ENCODE peak calls at places on chromosomes 11 and 22, in four cellular contexts. One of them, this sample, is unnamed.

GRCh38 chr11:2115308-2115707 is 23.9 kb downstream of the IGF2 start:
- DNase-seq in CD4-positive, alpha-beta T cell: no peak
- DNase-seq in glutamatergic neuron: no peak
- DNase-seq in endodermal cell: no peak
- DNase-seq in this sample: no peak

GRCh38 chr22:49632199-49633009 is 195.3 kb downstream of the BRD1 start:
- DNase-seq in endodermal cell: peak
- DNase-seq in glutamatergic neuron: no peak
- DNase-seq in CD4-positive, alpha-beta T cell: no peak
- DNase-seq in this sample: peak

GRCh38 chr11:68215524-68216170 is 2.6 kb upstream of the KMT5B start:
- DNase-seq in glutamatergic neuron: no peak
- DNase-seq in endodermal cell: no peak
- DNase-seq in CD4-positive, alpha-beta T cell: no peak
- DNase-seq in this sample: no peak

GRCh38 chr22:49299821-49300231 is 527.8 kb downstream of the BRD1 start:
- DNase-seq in glutamatergic neuron: no peak
- DNase-seq in CD4-positive, alpha-beta T cell: no peak
- DNase-seq in endodermal cell: peak
- DNase-seq in this sample: no peak

GRCh38 chr11:97751405-97751804 is 1269.3 kb upstream of the CNTN5 start:
- DNase-seq in endodermal cell: no peak
- DNase-seq in glutamatergic neuron: no peak
- DNase-seq in CD4-positive, alpha-beta T cell: no peak
- DNase-seq in this sample: no peak

GRCh38 chr11:69437001-69437875 is 44.2 kb upstream of the LINC01488 start:
- DNase-seq in CD4-positive, alpha-beta T cell: no peak
- DNase-seq in endodermal cell: peak
- DNase-seq in glutamatergic neuron: no peak
- DNase-seq in this sample: no peak

GRCh38 chr11:117818036-117818858 is 6.3 kb downstream of the FXYD2 start:
- DNase-seq in CD4-positive, alpha-beta T cell: no peak
- DNase-seq in glutamatergic neuron: no peak
- DNase-seq in endodermal cell: no peak
- DNase-seq in this sample: peak

GRCh38 chr22:23159287-23159622 is 14.0 kb downstream of the RAB36 start:
- DNase-seq in glutamatergic neuron: no peak
- DNase-seq in CD4-positive, alpha-beta T cell: no peak
- DNase-seq in endodermal cell: no peak
- DNase-seq in this sample: no peak

GRCh38 chr11:72224587-72225410 is at the start of gene INPPL1:
- DNase-seq in glutamatergic neuron: peak
- DNase-seq in endodermal cell: peak
- DNase-seq in CD4-positive, alpha-beta T cell: no peak
- DNase-seq in this sample: peak

GRCh38 chr22:50576070-50576469 is 2.2 kb downstream of the CPT1B start:
- DNase-seq in CD4-positive, alpha-beta T cell: no peak
- DNase-seq in glutamatergic neuron: peak
- DNase-seq in endodermal cell: peak
- DNase-seq in this sample: no peak

GRCh38 chr11:26834601-26835000 is 112.7 kb upstream of the SLC5A12 start:
- DNase-seq in endodermal cell: no peak
- DNase-seq in CD4-positive, alpha-beta T cell: no peak
- DNase-seq in glutamatergic neuron: no peak
- DNase-seq in this sample: no peak

DNA sequence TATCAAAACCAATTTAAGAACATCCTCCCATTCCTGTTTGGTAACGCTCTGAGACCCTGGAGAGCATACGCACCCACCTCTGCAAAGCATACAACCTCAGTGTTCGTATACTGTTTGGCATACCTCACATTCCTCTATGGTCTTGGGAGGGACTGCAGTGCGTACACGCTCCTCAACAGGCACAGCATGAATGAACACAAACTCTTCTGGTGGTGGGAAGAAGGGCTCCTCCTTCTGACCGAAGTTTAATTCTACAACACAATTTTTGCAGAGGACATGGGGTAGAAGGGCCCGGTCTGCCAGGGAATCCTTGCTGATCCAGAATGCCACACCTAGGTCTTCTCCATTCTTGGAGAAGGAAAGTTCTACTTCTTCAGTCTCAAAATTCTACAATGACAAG is 5.3 kb downstream of the HNRNPUL2 start:
- DNase-seq in CD4-positive, alpha-beta T cell: no peak
- DNase-seq in endodermal cell: no peak
- DNase-seq in glutamatergic neuron: no peak
- DNase-seq in this sample: no peak
- TF ChIP-seq CTCF in CD4-positive, alpha-beta T cell: no peak
- TF ChIP-seq CTCF in endodermal cell: peak
- TF ChIP-seq CTCF in glutamatergic neuron: no peak
- TF ChIP-seq CTCF in this sample: no peak

DNA sequence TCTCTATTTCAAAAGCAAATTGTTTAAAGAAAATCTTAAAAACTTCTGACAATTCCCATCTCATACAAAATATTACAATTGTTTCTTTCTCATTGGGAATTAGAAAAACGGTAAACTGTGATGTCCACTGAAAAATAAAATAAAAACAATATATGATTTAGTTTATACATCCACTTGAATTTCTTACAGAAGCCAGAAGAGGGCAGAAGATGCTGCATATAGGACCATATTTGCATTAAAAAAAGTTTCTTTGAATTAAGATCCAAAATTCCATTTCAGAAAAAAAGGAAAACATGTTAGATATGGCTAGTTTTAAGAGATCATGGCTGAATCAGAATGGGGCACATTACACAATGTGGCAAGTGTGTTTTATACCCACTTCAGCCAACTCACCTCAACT is 39.3 kb upstream of the LRRC4C start:
- DNase-seq in CD4-positive, alpha-beta T cell: no peak
- DNase-seq in glutamatergic neuron: no peak
- DNase-seq in endodermal cell: no peak
- DNase-seq in this sample: no peak
- TF ChIP-seq CTCF in CD4-positive, alpha-beta T cell: no peak
- TF ChIP-seq CTCF in glutamatergic neuron: peak
- TF ChIP-seq CTCF in endodermal cell: peak
- TF ChIP-seq CTCF in this sample: no peak

DNA sequence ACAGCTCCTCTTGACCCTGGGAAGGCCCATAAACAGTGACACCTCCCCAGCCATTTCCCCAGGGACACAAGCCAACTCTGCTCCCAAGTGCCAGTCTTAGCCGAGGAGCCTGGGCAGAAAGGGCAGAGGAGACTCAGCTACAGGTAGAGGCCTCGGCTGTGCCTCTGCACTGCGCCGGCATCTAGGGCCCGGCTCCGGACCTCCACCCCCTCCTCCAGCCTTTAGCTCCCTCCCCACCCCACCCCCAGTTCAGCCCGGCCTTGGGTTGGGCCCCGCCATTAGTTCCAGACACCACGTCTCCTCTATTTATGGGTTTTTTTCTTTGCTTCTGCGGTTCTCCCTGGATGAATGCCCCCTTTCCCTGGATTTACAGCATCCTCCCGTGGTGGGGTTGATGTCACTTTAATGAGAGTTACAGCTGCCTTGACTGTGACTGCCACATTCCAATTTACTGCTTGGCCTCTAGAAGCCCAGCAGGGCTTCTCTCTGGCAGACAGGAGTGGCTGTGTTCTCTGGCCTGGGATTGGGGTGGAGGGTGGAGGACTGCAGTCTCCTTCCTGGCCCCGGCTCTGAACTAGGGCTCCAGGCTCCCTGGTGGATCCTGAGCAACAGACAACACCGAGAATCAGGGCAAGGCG is 13.5 kb upstream of the OAF start:
- DNase-seq in endodermal cell: peak
- DNase-seq in CD4-positive, alpha-beta T cell: no peak
- DNase-seq in glutamatergic neuron: no peak
- DNase-seq in this sample: no peak
- TF ChIP-seq CTCF in endodermal cell: no peak
- TF ChIP-seq CTCF in CD4-positive, alpha-beta T cell: no peak
- TF ChIP-seq CTCF in glutamatergic neuron: no peak
- TF ChIP-seq CTCF in this sample: no peak

DNA sequence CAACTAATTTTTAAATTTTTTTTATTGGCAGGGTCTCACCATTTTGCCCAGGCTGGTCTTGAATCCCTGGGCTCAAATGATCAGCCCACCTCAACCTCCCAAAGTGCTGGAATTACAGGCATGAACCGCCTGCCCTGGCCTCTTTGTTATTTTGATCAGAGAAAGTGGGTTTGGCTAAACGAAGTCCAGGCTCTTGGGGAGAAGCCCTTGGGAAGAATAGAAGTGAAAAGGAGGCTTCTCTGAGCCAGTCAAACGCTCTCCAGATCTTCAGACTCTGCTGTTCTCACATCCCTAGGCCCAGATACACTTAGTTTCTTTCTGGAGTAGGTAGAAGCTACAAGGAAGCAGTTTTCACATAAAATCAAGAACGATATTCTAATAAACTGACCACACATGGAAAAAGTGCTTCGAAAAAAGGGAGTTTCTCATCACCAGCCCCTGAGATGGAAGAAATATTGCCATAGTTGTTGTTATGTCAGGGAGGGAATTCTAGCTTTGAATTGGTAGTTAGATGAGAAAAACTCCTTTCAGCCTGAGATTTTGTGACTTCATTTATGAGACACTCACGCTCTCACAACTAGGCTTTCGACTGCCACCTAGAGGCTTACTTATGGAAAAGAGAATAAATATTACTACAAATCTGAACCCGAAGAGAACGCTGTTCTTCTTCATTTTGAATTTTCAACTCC is 41.7 kb upstream of the AQP11 start:
- DNase-seq in CD4-positive, alpha-beta T cell: peak
- DNase-seq in endodermal cell: peak
- DNase-seq in glutamatergic neuron: no peak
- DNase-seq in this sample: peak
- TF ChIP-seq CTCF in CD4-positive, alpha-beta T cell: peak
- TF ChIP-seq CTCF in endodermal cell: peak
- TF ChIP-seq CTCF in glutamatergic neuron: peak
- TF ChIP-seq CTCF in this sample: peak

DNA sequence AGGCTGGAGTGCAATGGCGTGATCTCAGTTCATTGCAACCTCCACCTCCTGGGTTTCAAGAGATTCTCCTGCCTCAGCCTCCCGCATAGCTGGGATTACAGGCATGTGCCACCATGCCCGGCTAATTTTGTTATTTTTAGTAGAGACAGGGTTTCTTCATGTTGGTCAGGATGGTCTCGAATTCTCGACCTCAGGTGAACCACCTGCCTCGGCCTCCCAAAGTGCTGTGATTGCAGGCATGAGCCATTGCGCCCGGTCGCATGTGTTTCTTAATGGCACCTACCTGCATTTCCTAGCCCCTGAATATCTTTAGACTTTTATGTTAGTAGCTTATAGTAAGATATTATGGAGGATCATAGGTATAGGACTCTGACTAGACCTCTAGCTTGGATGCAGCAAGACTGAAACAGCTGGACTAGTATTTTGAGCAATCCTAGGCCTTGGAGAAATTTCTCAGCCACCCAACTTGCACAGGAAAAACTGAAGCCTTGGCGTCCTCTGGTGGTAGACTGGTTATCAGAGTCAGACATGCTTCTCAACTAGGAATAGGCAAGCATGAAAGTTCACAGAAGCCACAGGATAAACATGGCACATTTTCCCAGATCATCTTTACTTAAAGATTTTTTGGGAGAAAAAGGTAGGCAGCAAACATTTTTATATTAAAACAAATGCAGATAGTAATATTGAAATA is 22.7 kb upstream of the C1QTNF4 start:
- DNase-seq in glutamatergic neuron: peak
- DNase-seq in endodermal cell: peak
- DNase-seq in CD4-positive, alpha-beta T cell: no peak
- DNase-seq in this sample: peak
- TF ChIP-seq CTCF in glutamatergic neuron: peak
- TF ChIP-seq CTCF in endodermal cell: peak
- TF ChIP-seq CTCF in CD4-positive, alpha-beta T cell: no peak
- TF ChIP-seq CTCF in this sample: no peak

GRCh38 chr11:131041331-131042040 is 125.2 kb upstream of the SNX19 start:
- DNase-seq in glutamatergic neuron: no peak
- DNase-seq in CD4-positive, alpha-beta T cell: no peak
- DNase-seq in endodermal cell: no peak
- DNase-seq in this sample: no peak
- TF ChIP-seq CTCF in glutamatergic neuron: no peak
- TF ChIP-seq CTCF in CD4-positive, alpha-beta T cell: no peak
- TF ChIP-seq CTCF in endodermal cell: no peak
- TF ChIP-seq CTCF in this sample: no peak

GRCh38 chr11:86535773-86536172 is 136.6 kb downstream of the ME3 start:
- DNase-seq in glutamatergic neuron: no peak
- DNase-seq in CD4-positive, alpha-beta T cell: no peak
- DNase-seq in endodermal cell: no peak
- DNase-seq in this sample: no peak

GRCh38 chr11:86538223-86538548 is 134.2 kb downstream of the ME3 start:
- DNase-seq in glutamatergic neuron: no peak
- DNase-seq in endodermal cell: no peak
- DNase-seq in CD4-positive, alpha-beta T cell: no peak
- DNase-seq in this sample: no peak

DNA sequence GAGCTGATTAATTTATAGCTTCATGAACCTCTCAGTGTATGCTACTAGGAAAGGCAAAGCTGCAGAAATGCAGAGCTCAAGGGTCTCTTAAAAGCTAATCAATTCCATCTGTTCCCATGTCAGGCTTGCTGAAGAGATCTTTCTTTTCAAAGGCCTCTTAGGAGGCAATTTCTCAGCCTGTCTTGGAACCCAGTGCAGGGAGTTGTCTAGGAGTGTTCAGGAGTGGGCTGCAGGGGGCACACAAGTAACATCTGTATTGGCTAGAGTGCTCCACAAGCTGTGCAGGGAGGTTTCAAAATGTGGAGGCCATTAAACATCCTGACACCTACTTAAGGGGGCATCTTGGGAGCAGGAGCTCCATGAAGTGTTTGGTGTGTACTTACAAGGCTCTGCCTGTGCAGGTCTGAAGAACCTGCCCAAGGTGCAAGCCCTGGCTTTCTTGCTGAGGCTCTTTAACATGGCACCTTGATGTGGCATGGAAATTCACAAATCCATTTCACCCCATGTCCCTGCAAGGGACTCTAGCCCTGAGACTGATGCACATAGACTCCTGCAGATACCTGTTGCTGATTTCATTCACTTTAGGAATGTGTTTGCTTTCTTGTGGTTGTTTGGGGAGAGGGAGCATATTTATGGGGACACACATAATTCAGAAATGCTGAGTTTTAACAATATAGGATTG is 134.7 kb downstream of the ME3 start:
- DNase-seq in endodermal cell: no peak
- DNase-seq in glutamatergic neuron: no peak
- DNase-seq in CD4-positive, alpha-beta T cell: no peak
- DNase-seq in this sample: no peak
- TF ChIP-seq CTCF in endodermal cell: peak
- TF ChIP-seq CTCF in glutamatergic neuron: no peak
- TF ChIP-seq CTCF in CD4-positive, alpha-beta T cell: no peak
- TF ChIP-seq CTCF in this sample: no peak

GRCh38 chr11:102061276-102061675 is 14.0 kb downstream of the CFAP300 start:
- DNase-seq in CD4-positive, alpha-beta T cell: no peak
- DNase-seq in endodermal cell: no peak
- DNase-seq in glutamatergic neuron: no peak
- DNase-seq in this sample: no peak
- TF ChIP-seq CTCF in CD4-positive, alpha-beta T cell: no peak
- TF ChIP-seq CTCF in endodermal cell: peak
- TF ChIP-seq CTCF in glutamatergic neuron: no peak
- TF ChIP-seq CTCF in this sample: no peak

This sample was measured in activated CD8-positive, alpha-beta T cell treated with anti-CD3 and anti-CD28 coated beads for 36 hours.